ENCODE peak calls at places on chromosomes 5 and 9, in six cellular contexts. One of them, this sample, is unnamed. For H3K4me1 and H3K36me3, the result is how much of the 10 kb centered on the place peaks cover.

GRCh38 chr9:106862115-106862945 is 636 bp upstream of the ZNF462 start:
- DNase-seq in cardiac muscle cell: peak
- DNase-seq in spleen: no peak
- DNase-seq in astrocyte: peak
- DNase-seq in tibial artery: no peak
- DNase-seq in left ventricle myocardium inferior: no peak
- DNase-seq in this sample: peak

GRCh38 chr9:119968837-119969707 is 599.8 kb upstream of the BRINP1 start:
- DNase-seq in left ventricle myocardium inferior: peak
- DNase-seq in tibial artery: peak
- DNase-seq in astrocyte: peak
- DNase-seq in spleen: peak
- DNase-seq in cardiac muscle cell: peak
- DNase-seq in this sample: peak

GRCh38 chr5:69335341-69335975 is 2.9 kb upstream of the CCDC125 start:
- DNase-seq in spleen: no peak
- DNase-seq in left ventricle myocardium inferior: no peak
- DNase-seq in cardiac muscle cell: no peak
- DNase-seq in tibial artery: no peak
- DNase-seq in astrocyte: no peak
- DNase-seq in this sample: no peak

GRCh38 chr5:75340714-75341478 is 3.9 kb downstream of the HMGCR start:
- DNase-seq in tibial artery: no peak
- DNase-seq in cardiac muscle cell: no peak
- DNase-seq in left ventricle myocardium inferior: no peak
- DNase-seq in astrocyte: no peak
- DNase-seq in spleen: no peak
- DNase-seq in this sample: no peak

GRCh38 chr5:135308245-135308644 is 90.8 kb downstream of the MACROH2A1 start:
- DNase-seq in cardiac muscle cell: peak
- DNase-seq in left ventricle myocardium inferior: no peak
- DNase-seq in tibial artery: no peak
- DNase-seq in spleen: no peak
- DNase-seq in astrocyte: peak
- DNase-seq in this sample: no peak

GRCh38 chr5:135448071-135448704 is 1.0 kb upstream of the DCANP1 start:
- DNase-seq in left ventricle myocardium inferior: no peak
- DNase-seq in tibial artery: no peak
- DNase-seq in astrocyte: peak
- DNase-seq in spleen: no peak
- DNase-seq in cardiac muscle cell: no peak
- DNase-seq in this sample: no peak

GRCh38 chr5:146528232-146528631 is 12.2 kb upstream of the GPR151 start:
- DNase-seq in spleen: no peak
- DNase-seq in tibial artery: no peak
- DNase-seq in cardiac muscle cell: peak
- DNase-seq in left ventricle myocardium inferior: no peak
- DNase-seq in astrocyte: no peak
- DNase-seq in this sample: no peak

GRCh38 chr5:110909415-110909814 is 162.1 kb upstream of the TSLP start:
- DNase-seq in cardiac muscle cell: peak
- DNase-seq in tibial artery: no peak
- DNase-seq in astrocyte: peak
- DNase-seq in left ventricle myocardium inferior: no peak
- DNase-seq in spleen: no peak
- DNase-seq in this sample: no peak

GRCh38 chr5:113038714-113039113 is 62.1 kb downstream of the DCP2 start:
- DNase-seq in left ventricle myocardium inferior: no peak
- DNase-seq in spleen: no peak
- DNase-seq in astrocyte: peak
- DNase-seq in tibial artery: no peak
- DNase-seq in cardiac muscle cell: peak
- DNase-seq in this sample: no peak

GRCh38 chr5:137254153-137254552 is 245.0 kb downstream of the SPOCK1 start:
- DNase-seq in cardiac muscle cell: peak
- DNase-seq in tibial artery: no peak
- DNase-seq in astrocyte: peak
- DNase-seq in left ventricle myocardium inferior: no peak
- DNase-seq in spleen: no peak
- DNase-seq in this sample: no peak

GRCh38 chr9:20242767-20243166 is 379.5 kb downstream of the MLLT3 start:
- DNase-seq in tibial artery: no peak
- DNase-seq in spleen: no peak
- DNase-seq in astrocyte: no peak
- DNase-seq in left ventricle myocardium inferior: no peak
- DNase-seq in cardiac muscle cell: no peak
- DNase-seq in this sample: no peak

GRCh38 chr9:129506892-129507291 is 114.0 kb downstream of the C9orf50 start:
- DNase-seq in cardiac muscle cell: peak
- DNase-seq in spleen: peak
- DNase-seq in astrocyte: no peak
- DNase-seq in tibial artery: no peak
- DNase-seq in left ventricle myocardium inferior: no peak
- DNase-seq in this sample: no peak

GRCh38 chr9:137800196-137801022 is 77.2 kb upstream of the CACNA1B start:
- DNase-seq in left ventricle myocardium inferior: no peak
- DNase-seq in astrocyte: no peak
- DNase-seq in tibial artery: no peak
- DNase-seq in spleen: no peak
- DNase-seq in cardiac muscle cell: no peak
- DNase-seq in this sample: no peak

GRCh38 chr5:142110046-142110531 is 1.5 kb downstream of the NDFIP1 start:
- DNase-seq in astrocyte: peak
- DNase-seq in left ventricle myocardium inferior: no peak
- DNase-seq in cardiac muscle cell: peak
- DNase-seq in tibial artery: peak
- DNase-seq in spleen: no peak
- DNase-seq in this sample: peak

GRCh38 chr5:71631070-71631469 is 43.9 kb downstream of the MCCC2 start:
- DNase-seq in spleen: no peak
- DNase-seq in tibial artery: no peak
- DNase-seq in astrocyte: no peak
- DNase-seq in left ventricle myocardium inferior: peak
- DNase-seq in cardiac muscle cell: no peak
- DNase-seq in this sample: no peak

GRCh38 chr9:128203842-128204551 is 818 bp downstream of the DNM1 start:
- DNase-seq in spleen: no peak
- DNase-seq in astrocyte: no peak
- DNase-seq in left ventricle myocardium inferior: peak
- DNase-seq in tibial artery: peak
- DNase-seq in cardiac muscle cell: peak
- DNase-seq in this sample: no peak

GRCh38 chr5:78716221-78716620 is 67.6 kb upstream of the LHFPL2 start:
- DNase-seq in spleen: no peak
- DNase-seq in cardiac muscle cell: no peak
- DNase-seq in astrocyte: peak
- DNase-seq in left ventricle myocardium inferior: no peak
- DNase-seq in tibial artery: no peak
- DNase-seq in this sample: no peak

GRCh38 chr5:164319161-164319560 is 813.7 kb downstream of the MAT2B start:
- DNase-seq in left ventricle myocardium inferior: no peak
- DNase-seq in cardiac muscle cell: no peak
- DNase-seq in tibial artery: no peak
- DNase-seq in astrocyte: no peak
- DNase-seq in spleen: no peak
- DNase-seq in this sample: no peak

GRCh38 chr9:91085499-91086291 is 276.0 kb downstream of the AUH start:
- DNase-seq in astrocyte: no peak
- DNase-seq in left ventricle myocardium inferior: no peak
- DNase-seq in tibial artery: no peak
- DNase-seq in spleen: no peak
- DNase-seq in cardiac muscle cell: peak
- DNase-seq in this sample: no peak

GRCh38 chr9:94507531-94508258 is 47.2 kb upstream of the PCAT7 start:
- DNase-seq in left ventricle myocardium inferior: no peak
- DNase-seq in tibial artery: no peak
- DNase-seq in spleen: no peak
- DNase-seq in cardiac muscle cell: no peak
- DNase-seq in astrocyte: no peak
- DNase-seq in this sample: no peak

GRCh38 chr5:32499261-32499660 is 54.7 kb upstream of the ZFR start:
- DNase-seq in astrocyte: no peak
- DNase-seq in spleen: no peak
- DNase-seq in left ventricle myocardium inferior: no peak
- DNase-seq in tibial artery: no peak
- DNase-seq in cardiac muscle cell: no peak
- DNase-seq in this sample: no peak

GRCh38 chr9:135413086-135413375 is 66.6 kb upstream of the PPP1R26 start:
- DNase-seq in astrocyte: no peak
- DNase-seq in spleen: peak
- DNase-seq in cardiac muscle cell: no peak
- DNase-seq in left ventricle myocardium inferior: no peak
- DNase-seq in tibial artery: no peak
- DNase-seq in this sample: no peak

GRCh38 chr5:149063017-149063687 is at the start of gene SH3TC2:
- DNase-seq in cardiac muscle cell: peak
- DNase-seq in tibial artery: no peak
- DNase-seq in astrocyte: peak
- DNase-seq in spleen: peak
- DNase-seq in left ventricle myocardium inferior: peak
- DNase-seq in this sample: peak

GRCh38 chr5:171644536-171644935 is 141.1 kb upstream of the SMIM23 start:
- DNase-seq in tibial artery: no peak
- DNase-seq in astrocyte: no peak
- DNase-seq in left ventricle myocardium inferior: peak
- DNase-seq in cardiac muscle cell: no peak
- DNase-seq in spleen: no peak
- DNase-seq in this sample: no peak

GRCh38 chr5:32505718-32506117 is 61.2 kb upstream of the ZFR start:
- DNase-seq in tibial artery: no peak
- DNase-seq in spleen: no peak
- DNase-seq in left ventricle myocardium inferior: no peak
- DNase-seq in astrocyte: peak
- DNase-seq in cardiac muscle cell: peak
- DNase-seq in this sample: no peak

GRCh38 chr5:124619121-124619520 is 127.3 kb downstream of the ZNF608 start:
- DNase-seq in cardiac muscle cell: no peak
- DNase-seq in tibial artery: no peak
- DNase-seq in spleen: no peak
- DNase-seq in astrocyte: no peak
- DNase-seq in left ventricle myocardium inferior: no peak
- DNase-seq in this sample: no peak

GRCh38 chr9:92393686-92394085 is 10.7 kb downstream of the OGN start:
- DNase-seq in cardiac muscle cell: peak
- DNase-seq in left ventricle myocardium inferior: no peak
- DNase-seq in astrocyte: no peak
- DNase-seq in spleen: no peak
- DNase-seq in tibial artery: peak
- DNase-seq in this sample: no peak

GRCh38 chr5:53262348-53262970 is 152.9 kb upstream of the MOCS2 start:
- DNase-seq in cardiac muscle cell: peak
- DNase-seq in astrocyte: no peak
- DNase-seq in left ventricle myocardium inferior: no peak
- DNase-seq in spleen: no peak
- DNase-seq in tibial artery: peak
- DNase-seq in this sample: peak
- TF ChIP-seq CTCF in cardiac muscle cell: peak
- TF ChIP-seq CTCF in astrocyte: peak
- TF ChIP-seq CTCF in left ventricle myocardium inferior: peak
- TF ChIP-seq CTCF in spleen: no peak
- TF ChIP-seq CTCF in tibial artery: peak
- TF ChIP-seq CTCF in this sample: no peak

DNA sequence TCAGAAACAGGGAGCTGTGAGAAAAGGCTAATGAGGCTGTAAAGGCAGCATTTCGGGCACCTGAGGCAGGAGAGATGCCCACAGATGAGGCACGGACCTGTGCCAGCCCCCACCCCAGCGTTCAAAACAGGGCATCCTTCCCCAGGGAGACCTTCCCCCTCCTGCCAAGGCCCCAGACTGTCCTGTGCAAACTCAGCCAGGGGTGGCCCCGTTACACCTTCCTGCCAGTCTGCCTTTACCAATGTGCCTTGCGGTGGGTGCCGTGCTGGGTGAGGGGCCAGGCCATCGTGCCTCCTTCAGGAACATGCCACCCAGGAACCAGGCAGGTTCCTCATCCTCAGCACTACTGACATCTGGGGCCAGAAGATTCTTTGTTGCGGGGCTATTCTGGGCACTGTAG is 53.9 kb downstream of the AK8 start:
- DNase-seq in spleen: no peak
- DNase-seq in cardiac muscle cell: no peak
- DNase-seq in tibial artery: no peak
- DNase-seq in left ventricle myocardium inferior: no peak
- DNase-seq in astrocyte: no peak
- DNase-seq in this sample: no peak
- H3K4me1 ChIP-seq in spleen: under half
- H3K4me1 ChIP-seq in cardiac muscle cell: under half
- H3K4me1 ChIP-seq in tibial artery: under half
- H3K4me1 ChIP-seq in left ventricle myocardium inferior: under half
- H3K4me1 ChIP-seq in astrocyte: under half
- H3K4me1 ChIP-seq in this sample: under half

GRCh38 chr5:151122828-151123227 is 34.8 kb downstream of the ANXA6 start:
- DNase-seq in cardiac muscle cell: no peak
- DNase-seq in tibial artery: no peak
- DNase-seq in astrocyte: no peak
- DNase-seq in left ventricle myocardium inferior: no peak
- DNase-seq in spleen: no peak
- DNase-seq in this sample: no peak
- H3K36me3 ChIP-seq in cardiac muscle cell: half or more
- H3K36me3 ChIP-seq in tibial artery: half or more
- H3K36me3 ChIP-seq in astrocyte: half or more
- H3K36me3 ChIP-seq in left ventricle myocardium inferior: half or more
- H3K36me3 ChIP-seq in spleen: half or more
- H3K36me3 ChIP-seq in this sample: under half

GRCh38 chr9:81053298-81054025 is 635.9 kb downstream of the TLE1 start:
- DNase-seq in left ventricle myocardium inferior: no peak
- DNase-seq in astrocyte: peak
- DNase-seq in tibial artery: no peak
- DNase-seq in spleen: no peak
- DNase-seq in cardiac muscle cell: no peak
- DNase-seq in this sample: no peak

GRCh38 chr9:81052846-81053245 is 636.5 kb downstream of the TLE1 start:
- DNase-seq in left ventricle myocardium inferior: no peak
- DNase-seq in cardiac muscle cell: peak
- DNase-seq in astrocyte: peak
- DNase-seq in spleen: no peak
- DNase-seq in tibial artery: no peak
- DNase-seq in this sample: no peak

GRCh38 chr9:81058776-81059175 is 630.6 kb downstream of the TLE1 start:
- DNase-seq in spleen: no peak
- DNase-seq in astrocyte: no peak
- DNase-seq in left ventricle myocardium inferior: no peak
- DNase-seq in cardiac muscle cell: no peak
- DNase-seq in tibial artery: no peak
- DNase-seq in this sample: no peak
- TF ChIP-seq CTCF in spleen: no peak
- TF ChIP-seq CTCF in astrocyte: no peak
- TF ChIP-seq CTCF in left ventricle myocardium inferior: no peak
- TF ChIP-seq CTCF in cardiac muscle cell: no peak
- TF ChIP-seq CTCF in tibial artery: no peak
- TF ChIP-seq CTCF in this sample: no peak

DNA sequence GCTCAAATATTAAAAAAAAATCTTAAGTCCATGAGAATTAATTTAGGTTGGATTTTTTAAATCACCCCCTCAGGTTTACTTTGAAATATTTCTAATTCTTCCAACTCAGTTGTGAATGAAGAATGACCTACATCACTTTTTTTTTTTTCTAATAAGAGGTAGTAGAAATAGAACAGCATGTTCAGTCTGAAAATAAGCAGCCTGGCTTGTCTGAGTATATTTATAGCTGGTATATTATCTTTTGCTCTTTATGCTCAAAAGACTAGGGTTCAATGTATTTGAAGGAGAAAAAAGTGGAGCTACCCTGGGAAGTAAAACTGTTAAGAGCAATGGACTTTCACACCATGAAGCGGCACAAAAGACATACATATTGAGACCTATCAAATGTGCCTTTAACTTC is 175.3 kb upstream of the CDH12 start:
- DNase-seq in left ventricle myocardium inferior: no peak
- DNase-seq in spleen: no peak
- DNase-seq in astrocyte: no peak
- DNase-seq in tibial artery: no peak
- DNase-seq in cardiac muscle cell: no peak
- DNase-seq in this sample: no peak
- H3K4me1 ChIP-seq in left ventricle myocardium inferior: under half
- H3K4me1 ChIP-seq in spleen: under half
- H3K4me1 ChIP-seq in astrocyte: under half
- H3K4me1 ChIP-seq in tibial artery: under half
- H3K4me1 ChIP-seq in cardiac muscle cell: under half
- H3K4me1 ChIP-seq in this sample: under half